ENCODE peak calls at places on chromosomes 2 and 18, in four cellular contexts. One of them, this sample, is unnamed.

GRCh38 chr18:45335644-45336043 is 279.6 kb upstream of the SLC14A2 start:
- DNase-seq in aorta: no peak
- DNase-seq in CD4-positive, alpha-beta T cell: no peak
- DNase-seq in mesendoderm: peak; percentile 99
- DNase-seq in this sample: no peak

GRCh38 chr18:35193313-35193712 is 47.5 kb upstream of the ZNF397 start:
- DNase-seq in aorta: no peak
- DNase-seq in CD4-positive, alpha-beta T cell: no peak
- DNase-seq in mesendoderm: no peak
- DNase-seq in this sample: no peak

GRCh38 chr18:58541137-58541788 is 87.6 kb downstream of the ALPK2 start:
- DNase-seq in aorta: no peak
- DNase-seq in CD4-positive, alpha-beta T cell: no peak
- DNase-seq in mesendoderm: peak; percentile 89
- DNase-seq in this sample: peak; percentile 22

GRCh38 chr18:67410075-67410474 is 106.4 kb downstream of the DSEL start:
- DNase-seq in aorta: no peak
- DNase-seq in CD4-positive, alpha-beta T cell: no peak
- DNase-seq in mesendoderm: no peak
- DNase-seq in this sample: no peak

GRCh38 chr2:150387586-150388288 is 99.7 kb downstream of the RND3 start:
- DNase-seq in aorta: no peak
- DNase-seq in CD4-positive, alpha-beta T cell: no peak
- DNase-seq in mesendoderm: no peak
- DNase-seq in this sample: no peak

GRCh38 chr2:105381119-105381668 is 17.7 kb downstream of the FHL2 start:
- DNase-seq in aorta: no peak
- DNase-seq in CD4-positive, alpha-beta T cell: no peak
- DNase-seq in mesendoderm: no peak
- DNase-seq in this sample: no peak

GRCh38 chr2:109335586-109336266 is 206.7 kb downstream of the SH3RF3 start:
- DNase-seq in aorta: no peak
- DNase-seq in CD4-positive, alpha-beta T cell: no peak
- DNase-seq in mesendoderm: no peak
- DNase-seq in this sample: no peak

GRCh38 chr18:13474336-13474735 is 252.0 kb downstream of the FAM210A start:
- DNase-seq in aorta: no peak
- DNase-seq in CD4-positive, alpha-beta T cell: no peak
- DNase-seq in mesendoderm: no peak
- DNase-seq in this sample: no peak

GRCh38 chr2:10242451-10242850 is 60.3 kb upstream of the HPCAL1 start:
- DNase-seq in aorta: peak; percentile 48
- DNase-seq in CD4-positive, alpha-beta T cell: no peak
- DNase-seq in mesendoderm: no peak
- DNase-seq in this sample: no peak

GRCh38 chr2:196718394-196718793 is 78.9 kb downstream of the CCDC150 start:
- DNase-seq in aorta: no peak
- DNase-seq in CD4-positive, alpha-beta T cell: no peak
- DNase-seq in mesendoderm: peak; percentile 11
- DNase-seq in this sample: no peak

GRCh38 chr2:191638079-191638801 is 39.7 kb upstream of the NABP1 start:
- DNase-seq in aorta: no peak
- DNase-seq in CD4-positive, alpha-beta T cell: no peak
- DNase-seq in mesendoderm: peak; percentile 32
- DNase-seq in this sample: no peak

GRCh38 chr2:167331636-167332232 is 443.5 kb downstream of the XIRP2 start:
- DNase-seq in aorta: no peak
- DNase-seq in CD4-positive, alpha-beta T cell: no peak
- DNase-seq in mesendoderm: peak; percentile 96
- DNase-seq in this sample: no peak

GRCh38 chr2:98833917-98834263 is 102.1 kb downstream of the CRACDL start:
- DNase-seq in aorta: no peak
- DNase-seq in CD4-positive, alpha-beta T cell: no peak
- DNase-seq in mesendoderm: no peak
- DNase-seq in this sample: no peak

GRCh38 chr2:84057917-84058316 is 401.2 kb downstream of the SUCLG1 start:
- DNase-seq in aorta: no peak
- DNase-seq in CD4-positive, alpha-beta T cell: no peak
- DNase-seq in mesendoderm: peak; percentile 13
- DNase-seq in this sample: no peak

GRCh38 chr2:202944403-202944802 is 32.3 kb downstream of the CARF start:
- DNase-seq in aorta: no peak
- DNase-seq in CD4-positive, alpha-beta T cell: no peak
- DNase-seq in mesendoderm: no peak
- DNase-seq in this sample: no peak

GRCh38 chr18:6591491-6591890 is 138.0 kb upstream of the ARHGAP28 start:
- DNase-seq in aorta: no peak
- DNase-seq in CD4-positive, alpha-beta T cell: no peak
- DNase-seq in mesendoderm: no peak
- DNase-seq in this sample: no peak

GRCh38 chr18:3525870-3526420 is 76.0 kb downstream of the TGIF1 start:
- DNase-seq in aorta: no peak
- DNase-seq in CD4-positive, alpha-beta T cell: no peak
- DNase-seq in mesendoderm: peak; percentile 48
- DNase-seq in this sample: peak; percentile 68

GRCh38 chr2:241339839-241340471 is 16.1 kb upstream of the FARP2 start:
- DNase-seq in aorta: no peak
- DNase-seq in CD4-positive, alpha-beta T cell: no peak
- DNase-seq in mesendoderm: no peak
- DNase-seq in this sample: no peak

GRCh38 chr18:29191263-29191662 is 1014.3 kb upstream of the CDH2 start:
- DNase-seq in aorta: no peak
- DNase-seq in CD4-positive, alpha-beta T cell: no peak
- DNase-seq in mesendoderm: peak; percentile 46
- DNase-seq in this sample: no peak

GRCh38 chr18:44597797-44598196 is 82.9 kb upstream of the SETBP1 start:
- DNase-seq in aorta: no peak
- DNase-seq in CD4-positive, alpha-beta T cell: no peak
- DNase-seq in mesendoderm: no peak
- DNase-seq in this sample: no peak

GRCh38 chr2:193331701-193332100 is 1137.0 kb upstream of the TMEFF2 start:
- DNase-seq in aorta: no peak
- DNase-seq in CD4-positive, alpha-beta T cell: no peak
- DNase-seq in mesendoderm: no peak
- DNase-seq in this sample: no peak

GRCh38 chr18:51537487-51537886 is 340.0 kb upstream of the MEX3C start:
- DNase-seq in aorta: no peak
- DNase-seq in CD4-positive, alpha-beta T cell: no peak
- DNase-seq in mesendoderm: peak; percentile 75
- DNase-seq in this sample: no peak

GRCh38 chr2:169131587-169132512 is 62.5 kb downstream of the DHRS9 start:
- DNase-seq in aorta: no peak
- DNase-seq in CD4-positive, alpha-beta T cell: no peak
- DNase-seq in mesendoderm: peak; percentile 59
- DNase-seq in this sample: peak; percentile 55

DNA sequence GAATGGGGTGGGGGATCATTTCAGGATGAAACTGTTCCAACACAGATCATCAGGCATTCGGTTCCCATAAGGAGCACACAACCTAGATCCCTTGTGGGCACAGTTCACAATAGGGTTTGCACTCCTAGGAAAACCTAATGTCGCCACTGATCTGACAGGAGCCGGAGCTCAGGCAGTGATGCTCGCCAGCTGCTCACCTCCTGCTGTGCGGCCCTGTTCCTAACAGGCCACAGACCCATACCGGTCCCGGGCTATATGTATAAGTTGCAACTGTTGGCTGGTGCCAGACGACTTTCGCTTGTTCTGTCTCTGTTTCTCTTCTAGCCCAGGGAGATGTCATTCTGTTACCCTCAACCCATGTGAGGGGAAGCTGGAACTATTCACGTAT is 170.4 kb downstream of the BCL2 start:
- DNase-seq in aorta: no peak
- DNase-seq in CD4-positive, alpha-beta T cell: no peak
- DNase-seq in mesendoderm: no peak
- DNase-seq in this sample: no peak
- H3K27ac ChIP-seq in aorta: no peak overlapping the region
- H3K27ac ChIP-seq in CD4-positive, alpha-beta T cell: no peak overlapping the region
- H3K27ac ChIP-seq in mesendoderm: no peak overlapping the region
- H3K27ac ChIP-seq in this sample: no peak overlapping the region

GRCh38 chr2:127417406-127417805 is 821 bp upstream of the PROC start:
- DNase-seq in aorta: no peak
- DNase-seq in CD4-positive, alpha-beta T cell: no peak
- DNase-seq in mesendoderm: no peak
- DNase-seq in this sample: no peak
- H3K27me3 ChIP-seq in aorta: no peaks in the 10 kb centered on the region
- H3K27me3 ChIP-seq in CD4-positive, alpha-beta T cell: peaks cover 3% of the 10 kb centered on the region
- H3K27me3 ChIP-seq in mesendoderm: no peaks in the 10 kb centered on the region
- H3K27me3 ChIP-seq in this sample: no peaks in the 10 kb centered on the region

GRCh38 chr2:200353125-200353524 is 46.6 kb downstream of the SPATS2L start:
- DNase-seq in aorta: no peak
- DNase-seq in CD4-positive, alpha-beta T cell: no peak
- DNase-seq in mesendoderm: no peak
- DNase-seq in this sample: no peak
- H3K27ac ChIP-seq in aorta: peak overlapping the region; percentile 36
- H3K27ac ChIP-seq in CD4-positive, alpha-beta T cell: no peak overlapping the region
- H3K27ac ChIP-seq in mesendoderm: no peak overlapping the region
- H3K27ac ChIP-seq in this sample: no peak overlapping the region

GRCh38 chr2:11482473-11483031 is 16.6 kb upstream of the E2F6 start:
- DNase-seq in aorta: no peak
- DNase-seq in CD4-positive, alpha-beta T cell: no peak
- DNase-seq in mesendoderm: peak; percentile 91
- DNase-seq in this sample: no peak

GRCh38 chr2:11480406-11480805 is 14.4 kb upstream of the E2F6 start:
- DNase-seq in aorta: no peak
- DNase-seq in CD4-positive, alpha-beta T cell: no peak
- DNase-seq in mesendoderm: no peak
- DNase-seq in this sample: no peak

GRCh38 chr2:11481426-11481788 is 15.4 kb upstream of the E2F6 start:
- DNase-seq in aorta: no peak
- DNase-seq in CD4-positive, alpha-beta T cell: no peak
- DNase-seq in mesendoderm: no peak
- DNase-seq in this sample: no peak

GRCh38 chr2:11480859-11481258 is 14.9 kb upstream of the E2F6 start:
- DNase-seq in aorta: no peak
- DNase-seq in CD4-positive, alpha-beta T cell: no peak
- DNase-seq in mesendoderm: no peak
- DNase-seq in this sample: no peak

DNA sequence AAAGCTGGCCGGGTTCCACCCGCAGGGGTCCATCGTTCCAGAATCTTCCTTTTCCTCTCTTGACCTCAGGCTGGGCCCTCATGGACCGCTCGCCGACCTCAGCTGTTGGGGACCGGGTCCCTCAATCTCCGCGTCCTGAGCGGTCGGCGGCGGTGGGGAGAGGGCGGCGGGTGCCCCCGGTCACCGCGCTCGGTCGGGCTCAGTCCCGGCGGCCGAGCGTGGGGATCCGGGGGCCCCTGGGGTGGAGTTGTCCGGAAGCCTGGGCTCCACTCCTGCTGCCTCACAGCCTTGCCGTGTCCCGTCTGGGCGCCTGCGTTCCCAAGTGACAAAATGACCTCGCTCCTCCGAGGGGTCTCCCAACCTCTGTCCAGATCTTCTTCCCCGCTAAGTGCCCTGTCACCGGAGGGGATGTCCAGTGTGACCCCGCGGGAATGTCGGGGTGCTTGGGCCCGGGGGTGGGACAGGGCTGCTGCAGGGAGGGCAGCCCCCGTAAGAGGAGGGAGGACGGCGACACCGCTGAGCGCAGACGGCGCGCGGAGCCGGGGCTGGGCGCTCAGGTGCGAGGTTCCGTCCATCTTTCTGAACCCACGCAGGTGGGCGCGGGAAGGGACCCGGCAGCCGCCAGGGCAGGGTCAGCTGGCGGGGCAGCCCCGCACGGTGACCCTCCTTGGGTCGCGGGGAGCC is 16.0 kb upstream of the E2F6 start:
- DNase-seq in aorta: no peak
- DNase-seq in CD4-positive, alpha-beta T cell: no peak
- DNase-seq in mesendoderm: peak; percentile 35
- DNase-seq in this sample: no peak
- H3K27me3 ChIP-seq in aorta: no peaks in the 10 kb centered on the region
- H3K27me3 ChIP-seq in CD4-positive, alpha-beta T cell: peaks cover 49% of the 10 kb centered on the region
- H3K27me3 ChIP-seq in mesendoderm: no peaks in the 10 kb centered on the region
- H3K27me3 ChIP-seq in this sample: peaks cover 17% of the 10 kb centered on the region

GRCh38 chr2:38876407-38876806 is 631 bp downstream of the MORN2 start:
- DNase-seq in aorta: no peak
- DNase-seq in CD4-positive, alpha-beta T cell: no peak
- DNase-seq in mesendoderm: no peak
- DNase-seq in this sample: no peak
- H3K27ac ChIP-seq in aorta: no peak overlapping the region
- H3K27ac ChIP-seq in CD4-positive, alpha-beta T cell: no peak overlapping the region
- H3K27ac ChIP-seq in mesendoderm: no peak overlapping the region
- H3K27ac ChIP-seq in this sample: peak overlapping the region; percentile 72

GRCh38 chr2:80624062-80624461 is 319.5 kb upstream of the LRRTM1 start:
- DNase-seq in aorta: no peak
- DNase-seq in CD4-positive, alpha-beta T cell: no peak
- DNase-seq in mesendoderm: no peak
- DNase-seq in this sample: no peak
- H3K27me3 ChIP-seq in aorta: no peaks in the 10 kb centered on the region
- H3K27me3 ChIP-seq in CD4-positive, alpha-beta T cell: no peaks in the 10 kb centered on the region
- H3K27me3 ChIP-seq in mesendoderm: no peaks in the 10 kb centered on the region
- H3K27me3 ChIP-seq in this sample: no peaks in the 10 kb centered on the region

DNA sequence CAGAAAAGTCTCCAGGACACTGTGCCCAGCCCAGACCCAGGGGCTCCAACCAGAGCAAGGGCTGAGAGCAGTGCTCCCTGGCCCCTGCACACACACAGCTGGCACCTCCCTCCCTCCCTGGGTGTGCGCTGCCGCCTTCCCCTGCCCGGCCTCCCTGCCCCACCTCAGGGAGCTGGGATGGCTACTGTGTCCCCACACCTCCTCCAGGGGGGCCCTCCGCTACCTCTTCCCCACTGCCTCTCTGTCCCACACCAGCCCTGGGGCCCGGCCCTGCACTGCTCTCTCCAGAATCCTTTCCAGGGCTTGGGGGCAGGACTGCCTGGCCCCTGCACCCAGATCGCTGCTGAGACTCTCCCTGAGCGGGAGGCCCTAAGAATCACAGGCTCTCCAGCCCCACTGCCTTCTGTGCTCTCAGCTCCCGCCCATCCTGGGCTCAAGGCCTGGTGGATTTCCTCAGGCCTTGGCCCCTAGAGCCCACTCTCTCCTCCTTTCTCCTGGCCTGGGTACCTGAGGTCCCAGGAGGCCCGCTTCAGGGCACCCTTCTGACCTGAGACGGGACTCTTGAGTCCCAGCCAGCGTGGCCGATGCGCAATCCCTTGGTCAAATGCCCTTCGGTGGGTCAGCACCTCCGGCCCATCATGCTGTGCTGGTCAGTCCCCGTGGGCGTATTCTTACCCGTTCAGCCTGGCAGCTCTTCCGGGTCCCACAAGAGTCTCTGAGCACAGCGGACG is 276.8 kb upstream of the HDAC4 start:
- DNase-seq in aorta: no peak
- DNase-seq in CD4-positive, alpha-beta T cell: peak; percentile 20
- DNase-seq in mesendoderm: no peak
- DNase-seq in this sample: no peak
- H3K27ac ChIP-seq in aorta: no peak overlapping the region
- H3K27ac ChIP-seq in CD4-positive, alpha-beta T cell: no peak overlapping the region
- H3K27ac ChIP-seq in mesendoderm: no peak overlapping the region
- H3K27ac ChIP-seq in this sample: no peak overlapping the region

DNA sequence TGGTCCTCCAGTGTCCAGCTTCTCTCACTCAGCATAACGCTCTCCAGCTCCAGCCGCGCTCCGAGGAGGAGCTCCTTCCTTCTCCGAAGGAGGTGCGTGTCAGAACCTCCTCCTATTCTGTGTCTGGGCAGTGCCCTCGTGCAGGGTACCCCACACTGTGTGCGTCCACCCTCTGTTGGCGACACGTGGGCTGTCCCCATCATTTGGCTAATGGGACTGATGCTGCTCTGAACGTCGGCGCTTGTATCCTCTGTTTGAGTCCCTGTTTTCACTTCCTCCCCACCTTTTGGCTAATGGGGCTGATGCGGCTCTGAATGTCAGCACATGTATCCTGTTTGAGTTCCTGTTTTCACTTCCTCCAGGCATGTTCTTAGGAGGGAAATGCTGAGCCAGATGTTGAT is 22.2 kb downstream of the KCNG2 start:
- DNase-seq in aorta: peak; percentile 42
- DNase-seq in CD4-positive, alpha-beta T cell: no peak
- DNase-seq in mesendoderm: no peak
- DNase-seq in this sample: no peak
- H3K27me3 ChIP-seq in aorta: no peaks in the 10 kb centered on the region
- H3K27me3 ChIP-seq in CD4-positive, alpha-beta T cell: no peaks in the 10 kb centered on the region
- H3K27me3 ChIP-seq in mesendoderm: no peaks in the 10 kb centered on the region
- H3K27me3 ChIP-seq in this sample: no peaks in the 10 kb centered on the region

This sample was measured in CD4-positive, alpha-beta memory T cell.